ENCODE peak calls at places on chromosomes 13 and 19, in seven cellular contexts. L is C1 segment of cervical spinal cord; T is M059J; C is NCI-H1092; A is HEK293T; O is NCI-H1930; U is activated T-helper 1 cell treated with anti-CD3 and anti-CD28 coated beads, Interleukin-2, amount 50 U/mL, for 16 hours. I is an unnamed sample.

GRCh38 chr13:26348966-26349365 is 95.0 kb downstream of the CDK8 start:
- DNase-seq in L (no peak), T (no peak), C (no peak), A (no peak), O (no peak), U (no peak), I (no peak)

GRCh38 chr19:3336680-3337523 is 29.5 kb upstream of the NFIC start:
- DNase-seq in L (peak), T (peak), C (peak), A (no peak), O (no peak), U (no peak), I (peak)

GRCh38 chr13:39297023-39297422 is 258.8 kb downstream of the NHLRC3 start:
- DNase-seq in L (no peak), T (no peak), C (no peak), A (no peak), O (no peak), U (no peak), I (no peak)

GRCh38 chr19:48152552-48152951 is 17.6 kb downstream of the LIG1 start:
- DNase-seq in L (peak), T (peak), C (no peak), A (peak), O (peak), U (peak), I (peak)

GRCh38 chr13:52925221-52925620 is 76.8 kb upstream of the PCDH8 start:
- DNase-seq in L (no peak), T (no peak), C (no peak), A (no peak), O (no peak), U (no peak), I (no peak)

GRCh38 chr13:92196566-92197256 is 798.3 kb downstream of the GPC5 start:
- DNase-seq in L (no peak), T (no peak), C (peak), A (no peak), O (no peak), U (no peak), I (peak)

GRCh38 chr13:45174478-45174877 is 26.4 kb downstream of the KCTD4 start:
- DNase-seq in L (no peak), T (no peak), C (no peak), A (no peak), O (no peak), U (no peak), I (no peak)

GRCh38 chr13:46184277-46184699 is 2.3 kb upstream of the LCP1 start:
- DNase-seq in L (no peak), T (peak), C (no peak), A (peak), O (no peak), U (peak), I (peak)

GRCh38 chr19:51122112-51122981 is 2.4 kb upstream of the SIGLEC9 start:
- DNase-seq in L (no peak), T (peak), C (no peak), A (no peak), O (no peak), U (no peak), I (peak)

GRCh38 chr13:67416047-67416925 is 186.2 kb upstream of the PCDH9 start:
- DNase-seq in L (no peak), T (no peak), C (no peak), A (peak), O (peak), U (no peak), I (peak)

GRCh38 chr13:102401305-102401704 is 543 bp downstream of the FGF14 start:
- DNase-seq in L (no peak), T (peak), C (no peak), A (no peak), O (no peak), U (no peak), I (no peak)

GRCh38 chr13:36431204-36432105 is 840 bp upstream of the CCNA1 start:
- DNase-seq in L (no peak), T (no peak), C (no peak), A (peak), O (peak), U (no peak), I (no peak)

GRCh38 chr19:38073806-38074685 is 150.0 kb downstream of the DPF1 start:
- DNase-seq in L (no peak), T (no peak), C (no peak), A (no peak), O (no peak), U (no peak), I (no peak)

GRCh38 chr13:50910483-50910805 is 853 bp downstream of the RNASEH2B start:
- DNase-seq in L (no peak), T (peak), C (no peak), A (peak), O (peak), U (no peak), I (peak)

GRCh38 chr13:46964789-46965527 is 68.1 kb upstream of the HTR2A start:
- DNase-seq in L (no peak), T (peak), C (no peak), A (no peak), O (no peak), U (no peak), I (peak)

GRCh38 chr13:50387124-50387581 is 371.9 kb downstream of the KCNRG start:
- DNase-seq in L (no peak), T (peak), C (peak), A (peak), O (no peak), U (no peak), I (peak)

GRCh38 chr19:30669329-30670010 is 297.3 kb downstream of the ZNF536 start:
- DNase-seq in L (no peak), T (peak), C (no peak), A (peak), O (peak), U (peak), I (peak)

GRCh38 chr19:1274081-1274851 is 1.1 kb upstream of the FAM174C start:
- DNase-seq in L (no peak), T (no peak), C (no peak), A (no peak), O (no peak), U (no peak), I (no peak)

GRCh38 chr13:33287142-33287882 is 1.8 kb upstream of the STARD13 start:
- DNase-seq in L (no peak), T (no peak), C (no peak), A (no peak), O (no peak), U (no peak), I (no peak)

GRCh38 chr19:41445575-41445974 is 2.6 kb downstream of the ERICH4 start:
- DNase-seq in L (no peak), T (no peak), C (no peak), A (no peak), O (no peak), U (no peak), I (no peak)

GRCh38 chr13:77239312-77239711 is 87.6 kb downstream of the MYCBP2 start:
- DNase-seq in L (no peak), T (peak), C (no peak), A (no peak), O (no peak), U (no peak), I (no peak)

GRCh38 chr19:53237114-53237777 is 17.4 kb downstream of the ZNF677 start:
- DNase-seq in L (no peak), T (no peak), C (no peak), A (no peak), O (no peak), U (no peak), I (no peak)

GRCh38 chr19:47093254-47093653 is 20.3 kb downstream of the ZC3H4 start:
- DNase-seq in L (no peak), T (no peak), C (no peak), A (no peak), O (no peak), U (no peak), I (no peak)

GRCh38 chr13:24075137-24075975 is 85.2 kb upstream of the SPATA13 start:
- DNase-seq in L (no peak), T (peak), C (no peak), A (no peak), O (no peak), U (no peak), I (peak)